ENCODE peak calls at places on chromosomes 16 and 17, in seven cellular contexts. P is MCF 10A, T is kidney, Q is RWPE1, K is cardiac fibroblast, Y is AG09309, V is osteocyte. S is an unnamed sample.

GRCh38 chr17:57554826-57555635 is 190.1 kb downstream of the CCDC182 start:
- DNase-seq in V (no peak), Q (no peak), K (no peak), Y (no peak), P (no peak), T (no peak), S (no peak)

GRCh38 chr16:54286330-54287017 is at the start of gene IRX3:
- DNase-seq in P (peak), K (peak), Y (peak), V (no peak), Q (peak), T (peak), S (peak)

GRCh38 chr16:1528921-1529537 is 4.4 kb upstream of the TMEM204 start:
- DNase-seq in Q (no peak), T (no peak), K (no peak), Y (no peak), V (no peak), P (no peak), S (no peak)

GRCh38 chr17:65229596-65229995 is 92.4 kb downstream of the RGS9 start:
- DNase-seq in V (no peak), Q (no peak), P (no peak), T (no peak), Y (no peak), K (no peak), S (no peak)

GRCh38 chr17:63293310-63293709 is 152.8 kb downstream of the CYB561 start:
- DNase-seq in K (peak), T (no peak), P (no peak), Y (peak), Q (no peak), V (no peak), S (no peak)

GRCh38 chr17:44203731-44204452 is 4.2 kb upstream of the ATXN7L3 start:
- DNase-seq in P (peak), V (no peak), K (peak), Y (no peak), Q (no peak), T (no peak), S (peak)

GRCh38 chr17:8991514-8992285 is 26.2 kb upstream of the PIK3R5 start:
- DNase-seq in T (no peak), K (peak), P (peak), Q (peak), Y (no peak), V (peak), S (peak)

GRCh38 chr17:60231234-60231633 is 81.5 kb downstream of the CA4 start:
- DNase-seq in Y (no peak), P (peak), Q (peak), K (peak), T (no peak), V (no peak), S (no peak)

GRCh38 chr17:47274319-47275069 is 20.9 kb downstream of the ITGB3 start:
- DNase-seq in V (no peak), Q (no peak), Y (no peak), K (no peak), T (no peak), P (no peak), S (no peak)

GRCh38 chr16:11462861-11463260 is 117.6 kb downstream of the RMI2 start:
- DNase-seq in V (no peak), K (no peak), Y (no peak), P (no peak), Q (no peak), T (no peak), S (no peak)

GRCh38 chr16:1326946-1327618 is 6.4 kb upstream of the BAIAP3 start:
- DNase-seq in P (no peak), V (no peak), T (no peak), Q (no peak), K (no peak), Y (no peak), S (no peak)

GRCh38 chr17:32256012-32256694 is 9.5 kb upstream of the RHBDL3 start:
- DNase-seq in Q (no peak), V (no peak), Y (no peak), P (no peak), K (no peak), T (peak), S (no peak)

GRCh38 chr17:50905460-50905803 is 39.3 kb upstream of the TOB1 start:
- DNase-seq in T (no peak), Y (no peak), K (no peak), P (no peak), Q (no peak), V (no peak), S (no peak)

GRCh38 chr17:40542562-40543411 is 22.5 kb downstream of the CCR7 start:
- DNase-seq in V (peak), K (peak), Q (peak), Y (peak), P (peak), T (peak), S (no peak)

GRCh38 chr17:43766413-43767052 is 7.9 kb upstream of the SOST start:
- DNase-seq in Y (no peak), K (peak), T (no peak), Q (peak), P (peak), V (no peak), S (peak)

GRCh38 chr16:86424413-86424812 is 85.9 kb upstream of the FOXF1 start:
- DNase-seq in P (no peak), Q (no peak), K (no peak), V (no peak), T (no peak), Y (no peak), S (no peak)

GRCh38 chr16:88504489-88505404 is 51.7 kb downstream of the ZFPM1 start:
- DNase-seq in T (no peak), Q (no peak), P (no peak), V (no peak), Y (no peak), K (no peak), S (no peak)

GRCh38 chr16:10497132-10498088 is 83.0 kb downstream of the EMP2 start:
- DNase-seq in Q (no peak), Y (no peak), V (no peak), T (no peak), K (no peak), P (no peak), S (no peak)

GRCh38 chr17:60557805-60558204 is 31.8 kb upstream of the APPBP2 start:
- DNase-seq in V (no peak), P (peak), K (peak), Q (no peak), T (no peak), Y (no peak), S (no peak)

GRCh38 chr17:29180051-29180787 is at the start of gene MYO18A:
- DNase-seq in P (peak), V (peak), Y (no peak), T (peak), Q (peak), K (peak), S (peak)

GRCh38 chr17:69084911-69085310 is 24.2 kb upstream of the ABCA9 start:
- DNase-seq in Q (peak), P (no peak), Y (no peak), T (peak), V (no peak), K (peak), S (peak)

GRCh38 chr16:84361546-84361945 is 6.8 kb upstream of the ATP2C2 start:
- DNase-seq in T (no peak), V (no peak), K (no peak), Q (no peak), Y (no peak), P (no peak), S (no peak)

GRCh38 chr16:83772806-83773205 is 35.0 kb upstream of the HSBP1 start:
- DNase-seq in Q (no peak), P (no peak), T (no peak), Y (no peak), V (no peak), K (no peak), S (no peak)

GRCh38 chr17:9170822-9171221 is 149.5 kb downstream of the NTN1 start:
- DNase-seq in T (no peak), K (no peak), Y (no peak), P (no peak), Q (no peak), V (no peak), S (no peak)

DNA sequence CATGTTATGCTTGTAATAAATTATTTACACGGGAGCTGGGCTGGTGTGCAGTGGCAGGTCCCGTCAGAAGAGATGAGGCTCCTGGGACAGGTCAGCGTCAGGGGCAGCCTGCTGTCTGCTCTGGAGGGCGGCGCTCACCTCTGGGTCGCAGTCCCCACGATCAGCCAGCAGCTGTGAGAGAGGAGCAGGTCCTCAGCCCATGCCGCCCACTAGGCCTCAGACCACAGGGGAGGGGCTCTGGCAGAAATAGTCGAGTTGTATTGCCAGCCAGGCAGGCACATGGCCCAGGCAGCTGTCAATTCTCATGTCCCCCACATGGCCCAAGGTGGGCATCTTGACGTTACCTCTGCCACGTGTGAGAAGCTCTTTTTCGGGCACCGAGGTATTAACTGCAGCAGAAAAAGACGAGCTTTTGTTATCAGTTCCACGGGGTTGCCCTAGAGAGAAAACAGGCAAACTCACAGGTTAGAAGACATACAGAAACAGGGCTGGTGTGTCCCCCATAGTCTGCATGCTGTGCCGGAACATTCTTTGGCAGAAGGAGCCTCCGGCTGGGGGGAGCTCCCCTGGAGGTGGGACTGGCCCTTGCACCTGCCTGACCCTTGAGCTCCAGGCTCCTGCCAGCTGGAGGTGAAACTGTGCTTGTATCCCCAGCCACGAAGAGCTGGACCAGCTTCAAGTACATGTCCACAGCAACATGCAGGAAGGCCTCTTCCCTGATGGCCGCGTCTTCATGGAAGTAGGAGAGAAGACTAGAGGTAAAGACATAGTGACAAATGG is 17.4 kb downstream of the ZNF276 start:
- DNase-seq in P (no peak), V (no peak), T (no peak), K (no peak), Q (no peak), Y (no peak), S (no peak)
- TF ChIP-seq CTCF in P (no peak), V (no peak), T (no peak), K (no peak), Q (no peak), Y (no peak), S (no peak)

GRCh38 chr16:72501739-72502653 is 330.0 kb upstream of the PMFBP1 start:
- DNase-seq in V (peak), Q (peak), T (no peak), P (peak), Y (peak), K (peak), S (peak)
- TF ChIP-seq CTCF in V (peak), Q (peak), T (peak), P (peak), Y (peak), K (peak), S (peak)

GRCh38 chr17:78378225-78379133 is at the start of gene PGS1:
- DNase-seq in V (peak), K (peak), Y (no peak), P (peak), Q (peak), T (peak), S (peak)
- TF ChIP-seq CTCF in V (no peak), K (no peak), Y (no peak), P (no peak), Q (no peak), T (no peak), S (no peak)

GRCh38 chr17:6721744-6722143 is 8.6 kb upstream of the SLC13A5 start:
- DNase-seq in Q (no peak), Y (no peak), K (no peak), T (no peak), V (no peak), P (no peak), S (no peak)

GRCh38 chr17:6729531-6729930 is 16.4 kb upstream of the SLC13A5 start:
- DNase-seq in Q (no peak), K (no peak), P (no peak), T (no peak), V (no peak), Y (no peak), S (no peak)

GRCh38 chr17:6724009-6724408 is 10.8 kb upstream of the SLC13A5 start:
- DNase-seq in Y (no peak), V (no peak), P (no peak), T (no peak), Q (no peak), K (no peak), S (no peak)
- TF ChIP-seq CTCF in Y (no peak), V (no peak), P (no peak), T (no peak), Q (no peak), K (no peak), S (no peak)

GRCh38 chr17:2931426-2931825 is 132.0 kb downstream of the OR1D5 start:
- DNase-seq in Y (no peak), T (no peak), K (no peak), P (no peak), V (no peak), Q (no peak), S (no peak)
- TF ChIP-seq CTCF in Y (no peak), T (no peak), K (no peak), P (no peak), V (no peak), Q (no peak), S (no peak)

GRCh38 chr17:18191967-18192366 is 8.3 kb downstream of the ALKBH5 start:
- DNase-seq in P (no peak), Y (no peak), Q (no peak), T (no peak), V (no peak), K (peak), S (no peak)
- TF ChIP-seq CTCF in P (peak), Y (peak), Q (no peak), T (no peak), V (peak), K (peak), S (no peak)

DNA sequence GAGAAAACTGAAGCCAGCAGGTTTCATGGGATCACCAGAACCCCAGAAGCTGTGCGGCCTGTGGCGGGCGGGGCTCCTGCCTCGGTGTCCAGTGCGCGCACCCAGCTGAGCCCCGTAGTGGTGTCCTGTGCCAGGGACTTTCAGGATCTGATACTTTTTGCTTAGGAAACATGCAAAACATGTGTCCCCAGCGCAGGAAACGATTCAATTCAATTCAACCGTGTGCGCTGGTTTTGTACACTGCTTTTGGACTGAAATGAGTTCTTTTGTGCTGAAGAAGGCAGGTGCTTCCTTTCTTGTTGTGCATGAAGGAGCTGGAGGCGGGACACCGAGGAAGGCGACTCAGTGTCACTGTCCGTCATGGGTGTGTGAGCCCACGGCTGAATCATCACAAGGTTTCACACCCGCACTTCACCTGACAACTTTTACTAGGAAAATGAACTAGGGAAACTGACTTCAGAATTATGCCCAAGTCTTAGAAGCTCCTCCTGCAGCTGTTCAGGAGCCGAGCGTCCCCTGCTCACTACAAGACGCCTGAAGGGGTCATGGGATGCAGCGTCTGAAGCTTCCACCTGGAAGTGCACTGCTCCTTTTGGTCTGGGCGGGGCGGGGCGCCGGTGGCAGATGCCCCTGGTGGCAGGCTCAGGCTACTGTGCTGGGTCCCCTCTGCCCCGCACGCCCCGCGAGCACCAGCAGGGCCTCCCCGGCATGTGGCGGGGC is 31.4 kb upstream of the ZNF750 start:
- DNase-seq in K (no peak), Q (no peak), Y (no peak), V (no peak), T (peak), P (no peak), S (no peak)
- TF ChIP-seq CTCF in K (no peak), Q (no peak), Y (no peak), V (no peak), T (no peak), P (no peak), S (no peak)